ENCODE peak calls at places on chromosomes 7 and 10, in four cellular contexts. V, L, S and W are unnamed samples.

GRCh38 chr10:69640196-69640980 is 10.3 kb downstream of the FAM241B start:
- DNase-seq in S (no peak), L (no peak), V (no peak), W (no peak)

GRCh38 chr10:75019360-75019759 is 92.1 kb upstream of the SAMD8 start:
- DNase-seq in L (no peak), V (no peak), S (no peak), W (peak)

GRCh38 chr7:131610007-131610406 is 53.6 kb upstream of the PODXL start:
- DNase-seq in S (no peak), V (no peak), L (no peak), W (no peak)

GRCh38 chr10:46547331-46547880 is 9.1 kb downstream of the GPRIN2 start:
- DNase-seq in S (no peak), L (no peak), V (no peak), W (no peak)

GRCh38 chr10:77082601-77083252 is 554.9 kb downstream of the KCNMA1 start:
- DNase-seq in V (no peak), S (no peak), L (peak), W (no peak)

GRCh38 chr7:127858091-127858914 is 172.9 kb downstream of the LRRC4 start:
- DNase-seq in S (no peak), L (no peak), V (no peak), W (no peak)

GRCh38 chr7:46969303-46970130 is 612.4 kb downstream of the TNS3 start:
- DNase-seq in V (no peak), L (no peak), S (no peak), W (no peak)

GRCh38 chr7:5396542-5396941 is 27.1 kb downstream of the TNRC18 start:
- DNase-seq in V (peak), L (no peak), S (peak), W (no peak)

GRCh38 chr10:35329520-35329919 is 6.8 kb upstream of the CCNY start:
- DNase-seq in S (no peak), V (no peak), L (no peak), W (no peak)

GRCh38 chr10:60762554-60762953 is 15.7 kb upstream of the CDK1 start:
- DNase-seq in S (no peak), V (no peak), L (peak), W (no peak)

GRCh38 chr10:75487087-75487784 is 55.8 kb downstream of the LRMDA start:
- DNase-seq in L (no peak), S (peak), V (no peak), W (no peak)

GRCh38 chr10:53006663-53007610 is 234.4 kb upstream of the MBL2 start:
- DNase-seq in S (no peak), L (no peak), V (no peak), W (no peak)

GRCh38 chr10:119531067-119531466 is 11.5 kb downstream of the RGS10 start:
- DNase-seq in V (no peak), L (no peak), S (no peak), W (no peak)

GRCh38 chr7:140625908-140626868 is 14.4 kb downstream of the DENND2A start:
- DNase-seq in S (no peak), L (peak), V (no peak), W (no peak)

GRCh38 chr10:7855205-7855604 is 36.9 kb downstream of the TAF3 start:
- DNase-seq in L (peak), S (no peak), V (no peak), W (no peak)

GRCh38 chr7:128911441-128912031 is 1.0 kb upstream of the KCP start:
- DNase-seq in V (no peak), L (no peak), S (no peak), W (no peak)

GRCh38 chr10:11705687-11706086 is 36.5 kb upstream of the ECHDC3 start:
- DNase-seq in S (no peak), V (no peak), L (no peak), W (no peak)

GRCh38 chr10:1267148-1267547 is 211.0 kb downstream of the WDR37 start:
- DNase-seq in V (no peak), S (no peak), L (no peak), W (no peak)

GRCh38 chr7:50491209-50491608 is 41.1 kb upstream of the FIGNL1 start:
- DNase-seq in S (no peak), L (no peak), V (no peak), W (no peak)

GRCh38 chr7:1843271-1843861 is 173.3 kb downstream of the ELFN1 start:
- DNase-seq in S (no peak), V (no peak), L (no peak), W (no peak)

GRCh38 chr7:2003451-2003930 is 229.3 kb downstream of the MAD1L1 start:
- DNase-seq in S (no peak), L (no peak), V (no peak), W (no peak)

GRCh38 chr7:77247206-77247850 is 47.7 kb upstream of the FGL2 start:
- DNase-seq in L (peak), V (peak), S (peak), W (peak)

GRCh38 chr7:22563115-22563514 is 63.1 kb upstream of the STEAP1B start:
- DNase-seq in V (no peak), L (no peak), S (no peak), W (peak)

GRCh38 chr10:109343293-109343692 is 580.0 kb downstream of the XPNPEP1 start:
- DNase-seq in V (no peak), L (no peak), S (no peak), W (no peak)

GRCh38 chr7:44561962-44562621 is 11.6 kb downstream of the DDX56 start:
- DNase-seq in S (no peak), V (no peak), L (no peak), W (peak)

GRCh38 chr10:46222364-46222935 is 64.3 kb upstream of the ANTXRL start:
- DNase-seq in V (no peak), L (no peak), S (no peak), W (no peak)

GRCh38 chr10:21649441-21649872 is 115.4 kb downstream of the MLLT10 start:
- DNase-seq in L (no peak), S (no peak), V (no peak), W (no peak)

GRCh38 chr7:35508623-35509400 is 186.1 kb downstream of the HERPUD2 start:
- DNase-seq in L (no peak), V (no peak), S (no peak), W (no peak)

GRCh38 chr7:95592570-95592969 is 3.7 kb downstream of the PDK4 start:
- DNase-seq in S (no peak), L (no peak), V (no peak), W (no peak)

GRCh38 chr7:131723926-131724325 is 167.5 kb upstream of the PODXL start:
- DNase-seq in S (no peak), L (no peak), V (no peak), W (no peak)

GRCh38 chr7:158185653-158186052 is 402.0 kb downstream of the PTPRN2 start:
- DNase-seq in S (no peak), V (no peak), L (no peak), W (no peak)

GRCh38 chr7:128831994-128832879 is 2.0 kb downstream of the FLNC start:
- DNase-seq in S (no peak), L (no peak), V (no peak), W (peak)

GRCh38 chr7:13778967-13779366 is 210.5 kb downstream of the ETV1 start:
- DNase-seq in L (no peak), S (no peak), V (peak), W (no peak)

GRCh38 chr7:92633211-92633906 is 43.2 kb upstream of the FAM133B start:
- DNase-seq in L (no peak), S (no peak), V (peak), W (peak)

GRCh38 chr10:14925268-14925667 is 28.6 kb downstream of the DCLRE1C start:
- DNase-seq in S (no peak), V (no peak), L (no peak), W (no peak)

DNA sequence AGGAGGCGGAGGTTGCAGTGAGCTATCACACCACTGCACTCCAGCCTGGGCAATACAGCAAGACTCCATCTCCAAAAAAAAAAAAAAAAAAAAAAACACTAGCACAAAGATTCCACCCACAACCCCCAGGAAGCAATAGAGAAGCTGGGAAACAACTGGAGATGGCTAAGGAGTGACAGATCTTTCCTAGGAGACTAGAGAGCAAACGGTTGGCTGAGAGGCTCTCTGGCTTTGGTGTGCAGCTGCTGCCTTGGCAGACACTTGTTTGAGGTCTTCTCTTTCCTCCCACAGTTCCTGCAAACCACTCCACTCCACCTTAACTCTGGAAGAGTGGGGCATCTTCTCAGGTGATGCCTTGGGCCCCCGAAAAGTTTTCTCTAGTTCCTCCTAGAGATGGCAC is 78.5 kb upstream of the LANCL2 start:
- DNase-seq in L (no peak), V (no peak), S (no peak), W (no peak)
- TF ChIP-seq EGR1 in L (no peak), V (no peak), S (no peak), W (no peak)

GRCh38 chr7:102103027-102103372 is 183.7 kb upstream of the SH2B2 start:
- DNase-seq in L (no peak), V (no peak), S (no peak), W (no peak)

GRCh38 chr7:102098986-102099385 is 187.7 kb upstream of the SH2B2 start:
- DNase-seq in S (no peak), V (no peak), L (no peak), W (no peak)

GRCh38 chr7:102099474-102099873 is 187.2 kb upstream of the SH2B2 start:
- DNase-seq in S (no peak), L (no peak), V (no peak), W (no peak)

GRCh38 chr7:102101926-102102325 is 184.7 kb upstream of the SH2B2 start:
- DNase-seq in V (no peak), L (no peak), S (no peak), W (no peak)

GRCh38 chr7:102101111-102101551 is 185.5 kb upstream of the SH2B2 start:
- DNase-seq in L (no peak), S (no peak), V (no peak), W (no peak)
- TF ChIP-seq EGR1 in L (no peak), S (no peak), V (no peak), W (no peak)

GRCh38 chr7:137904826-137905225 is 58.1 kb upstream of the DGKI start:
- DNase-seq in L (no peak), V (no peak), S (no peak), W (no peak)

GRCh38 chr7:137913985-137914384 is 67.2 kb upstream of the DGKI start:
- DNase-seq in L (no peak), S (no peak), V (no peak), W (no peak)

GRCh38 chr7:137908106-137908505 is 61.3 kb upstream of the DGKI start:
- DNase-seq in V (no peak), L (no peak), S (no peak), W (no peak)

GRCh38 chr7:137903382-137904169 is 56.8 kb upstream of the DGKI start:
- DNase-seq in L (peak), V (peak), S (peak), W (peak)

DNA sequence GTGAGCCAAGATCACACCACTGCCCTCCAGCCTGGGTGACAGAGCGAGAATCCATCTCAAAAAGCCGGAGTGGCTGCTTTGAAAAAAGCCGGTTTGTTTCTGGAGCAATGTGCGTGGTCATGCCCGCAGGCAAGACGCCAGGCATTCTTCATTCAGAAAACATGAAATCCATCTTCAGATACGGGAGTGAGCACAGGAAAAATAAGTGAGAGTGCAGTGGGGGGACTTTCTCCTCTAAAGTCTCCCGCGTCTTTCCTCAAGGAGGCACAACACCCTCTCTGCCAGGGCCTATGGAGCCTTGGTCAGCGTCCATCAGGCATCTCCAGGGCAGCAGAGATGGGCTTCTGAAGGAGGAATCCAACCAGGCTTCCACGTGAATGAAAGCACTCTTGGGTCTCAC is 62.3 kb upstream of the DGKI start:
- DNase-seq in V (no peak), S (no peak), L (no peak), W (no peak)
- TF ChIP-seq EGR1 in V (no peak), S (no peak), L (no peak), W (no peak)

GRCh38 chr10:122113161-122113944 is 124.4 kb downstream of the TACC2 start:
- DNase-seq in S (no peak), L (no peak), V (peak), W (peak)
- TF ChIP-seq EGR1 in S (no peak), L (no peak), V (no peak), W (no peak)

GRCh38 chr10:24843256-24843655 is 109.2 kb downstream of the PRTFDC1 start:
- DNase-seq in L (no peak), S (no peak), V (no peak), W (no peak)

GRCh38 chr10:24847476-24847875 is 104.9 kb downstream of the PRTFDC1 start:
- DNase-seq in V (no peak), L (no peak), S (no peak), W (no peak)

GRCh38 chr10:24844742-24845141 is 107.7 kb downstream of the PRTFDC1 start:
- DNase-seq in S (no peak), L (no peak), V (no peak), W (no peak)

GRCh38 chr10:24842856-24843255 is 109.5 kb downstream of the PRTFDC1 start:
- DNase-seq in S (no peak), L (no peak), V (no peak), W (no peak)

GRCh38 chr10:24841530-24841929 is 110.9 kb downstream of the PRTFDC1 start:
- DNase-seq in S (no peak), L (no peak), V (no peak), W (no peak)
- TF ChIP-seq EGR1 in S (no peak), L (no peak), V (no peak), W (no peak)

DNA sequence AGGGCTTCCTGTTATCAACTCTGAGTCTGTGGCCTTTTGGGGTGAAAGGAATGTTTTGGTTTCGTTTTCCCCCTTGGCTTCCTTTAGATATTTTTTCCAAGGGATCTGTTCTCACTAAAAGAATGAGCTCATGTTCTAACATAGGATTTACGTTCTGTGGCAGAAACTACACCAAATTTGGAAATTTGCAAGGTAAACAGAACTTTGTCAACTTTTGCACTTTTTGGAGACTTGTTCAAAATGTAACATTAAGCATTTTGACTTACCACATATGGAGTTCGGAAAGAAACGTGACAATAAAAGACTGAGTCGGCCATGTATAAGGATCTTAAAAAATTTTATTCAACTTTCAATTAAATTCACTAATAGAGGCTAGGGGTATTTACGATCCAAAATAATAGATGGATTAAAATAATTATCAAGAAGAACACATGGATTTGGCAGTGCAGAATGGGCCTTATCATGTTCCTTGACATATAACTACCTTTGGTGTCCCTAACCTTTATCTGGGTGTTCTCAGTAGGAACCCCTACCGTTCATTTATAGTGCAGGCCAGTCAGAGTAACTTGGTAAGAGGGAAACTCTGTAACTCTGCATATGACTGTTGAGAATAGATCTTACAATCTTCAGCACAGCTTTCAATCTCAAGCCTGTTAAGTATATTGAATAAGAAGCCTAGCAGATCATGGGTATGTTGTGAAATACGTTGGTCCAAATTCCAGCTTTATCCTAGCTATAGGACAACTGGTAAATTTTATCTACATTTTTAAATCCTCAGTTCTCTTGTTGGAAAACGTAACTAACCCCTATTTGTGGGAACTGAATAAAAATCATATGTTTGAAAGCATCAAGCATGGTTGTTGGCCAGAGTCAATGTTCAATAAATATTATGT is 11.8 kb downstream of the CPED1 start:
- DNase-seq in L (no peak), S (no peak), V (no peak), W (peak)
- TF ChIP-seq EGR1 in L (no peak), S (no peak), V (no peak), W (no peak)